ENCODE peak calls at places on chromosomes 7 and 10, in seven cellular contexts. T, I, N, M, L, C and J are unnamed samples.

GRCh38 chr7:49324707-49325106 is 400.4 kb downstream of the CDC14C start:
- DNase-seq in T (no peak), I (no peak), N (no peak), M (peak; percentile 39), L (no peak), C (peak; percentile 63), J (peak; percentile 47)

GRCh38 chr7:19442016-19442785 is 266.6 kb downstream of the POLR1F start:
- DNase-seq in T (no peak), I (peak; percentile 47), N (no peak), M (peak; percentile 32), L (no peak), C (peak; percentile 72), J (peak; percentile 67)

GRCh38 chr10:79383974-79384606 is 36.8 kb downstream of the PPIF start:
- DNase-seq in T (no peak), I (no peak), N (no peak), M (no peak), L (no peak), C (no peak), J (no peak)

GRCh38 chr7:129110575-129111376 is 33.7 kb upstream of the TSPAN33 start:
- DNase-seq in T (no peak), I (no peak), N (no peak), M (no peak), L (no peak), C (peak; percentile 41), J (peak; percentile 14)

GRCh38 chr7:125599387-125599786 is 669.8 kb upstream of the POT1 start:
- DNase-seq in T (no peak), I (no peak), N (no peak), M (peak; percentile 62), L (no peak), C (peak; percentile 55), J (no peak)

GRCh38 chr10:22054946-22055345 is 51.4 kb upstream of the DNAJC1 start:
- DNase-seq in T (no peak), I (no peak), N (no peak), M (no peak), L (no peak), C (peak; percentile 22), J (no peak)

GRCh38 chr10:31520982-31521381 is 202.0 kb downstream of the ZEB1 start:
- DNase-seq in T (no peak), I (no peak), N (no peak), M (no peak), L (no peak), C (no peak), J (no peak)

GRCh38 chr10:102408728-102409603 is 9.6 kb downstream of the PSD start:
- DNase-seq in T (no peak), I (peak; percentile 54), N (no peak), M (no peak), L (no peak), C (no peak), J (no peak)

GRCh38 chr10:82313401-82313800 is 438.4 kb downstream of the NRG3 start:
- DNase-seq in T (no peak), I (no peak), N (no peak), M (no peak), L (no peak), C (no peak), J (no peak)

GRCh38 chr10:13485623-13486022 is 43.2 kb downstream of the BEND7 start:
- DNase-seq in T (no peak), I (no peak), N (no peak), M (peak; percentile 36), L (no peak), C (no peak), J (peak; percentile 1)

GRCh38 chr7:45647967-45648670 is 74.0 kb downstream of the ADCY1 start:
- DNase-seq in T (no peak), I (no peak), N (peak; percentile 21), M (no peak), L (no peak), C (no peak), J (no peak)

GRCh38 chr10:51983481-51983880 is 284.1 kb upstream of the CSTF2T start:
- DNase-seq in T (no peak), I (no peak), N (no peak), M (no peak), L (no peak), C (no peak), J (no peak)

GRCh38 chr7:102424787-102425218 is 8.6 kb upstream of the ORAI2 start:
- DNase-seq in T (no peak), I (no peak), N (no peak), M (no peak), L (no peak), C (no peak), J (no peak)